ENCODE peak calls at places on chromosomes 12 and 14, in six cellular contexts. K, Z, R, H, E and L are unnamed samples.
A peak's percentile ranks its signal among the peaks of the same experiment; 100 is the strongest.

GRCh38 chr12:108483213-108483920 is 31.7 kb upstream of the FICD start:
- DNase-seq in K (no peak), Z (no peak), R (no peak), H (peak; percentile 75), E (no peak), L (no peak)

GRCh38 chr12:96878704-96879103 is 28.4 kb upstream of the NEDD1 start:
- DNase-seq in K (peak; percentile 61), Z (peak; percentile 97), R (no peak), H (no peak), E (no peak), L (no peak)

GRCh38 chr14:90871605-90872233 is 55.5 kb upstream of the TTC7B start:
- DNase-seq in K (no peak), Z (peak; percentile 82), R (no peak), H (peak; percentile 60), E (no peak), L (peak; percentile 61)

GRCh38 chr12:108644743-108645120 is 11.0 kb upstream of the SELPLG start:
- DNase-seq in K (no peak), Z (no peak), R (no peak), H (no peak), E (no peak), L (no peak)

GRCh38 chr12:57111046-57111698 is at the start of gene STAT6:
- DNase-seq in K (no peak), Z (peak; percentile 76), R (peak; percentile 89), H (peak; percentile 72), E (peak; percentile 68), L (no peak)

GRCh38 chr12:34335819-34336262 is 313.5 kb downstream of the ALG10 start:
- DNase-seq in K (no peak), Z (no peak), R (no peak), H (no peak), E (peak; percentile 85), L (no peak)

GRCh38 chr12:65672441-65672840 is 151.8 kb upstream of the HMGA2 start:
- DNase-seq in K (no peak), Z (no peak), R (no peak), H (no peak), E (no peak), L (no peak)

GRCh38 chr14:72920008-72920407 is 6.3 kb upstream of the DCAF4 start:
- DNase-seq in K (no peak), Z (no peak), R (no peak), H (no peak), E (no peak), L (no peak)

GRCh38 chr14:49497725-49498348 is 88.3 kb downstream of the RPS29 start:
- DNase-seq in K (no peak), Z (peak; percentile 63), R (peak; percentile 43), H (peak; percentile 65), E (peak; percentile 58), L (peak; percentile 31)

GRCh38 chr14:102668291-102668873 is 75.9 kb downstream of the RCOR1 start:
- DNase-seq in K (no peak), Z (no peak), R (no peak), H (no peak), E (no peak), L (no peak)

GRCh38 chr14:92729632-92730358 is 18.6 kb downstream of the LGMN start:
- DNase-seq in K (no peak), Z (peak; percentile 96), R (no peak), H (peak; percentile 25), E (no peak), L (peak; percentile 54)

DNA sequence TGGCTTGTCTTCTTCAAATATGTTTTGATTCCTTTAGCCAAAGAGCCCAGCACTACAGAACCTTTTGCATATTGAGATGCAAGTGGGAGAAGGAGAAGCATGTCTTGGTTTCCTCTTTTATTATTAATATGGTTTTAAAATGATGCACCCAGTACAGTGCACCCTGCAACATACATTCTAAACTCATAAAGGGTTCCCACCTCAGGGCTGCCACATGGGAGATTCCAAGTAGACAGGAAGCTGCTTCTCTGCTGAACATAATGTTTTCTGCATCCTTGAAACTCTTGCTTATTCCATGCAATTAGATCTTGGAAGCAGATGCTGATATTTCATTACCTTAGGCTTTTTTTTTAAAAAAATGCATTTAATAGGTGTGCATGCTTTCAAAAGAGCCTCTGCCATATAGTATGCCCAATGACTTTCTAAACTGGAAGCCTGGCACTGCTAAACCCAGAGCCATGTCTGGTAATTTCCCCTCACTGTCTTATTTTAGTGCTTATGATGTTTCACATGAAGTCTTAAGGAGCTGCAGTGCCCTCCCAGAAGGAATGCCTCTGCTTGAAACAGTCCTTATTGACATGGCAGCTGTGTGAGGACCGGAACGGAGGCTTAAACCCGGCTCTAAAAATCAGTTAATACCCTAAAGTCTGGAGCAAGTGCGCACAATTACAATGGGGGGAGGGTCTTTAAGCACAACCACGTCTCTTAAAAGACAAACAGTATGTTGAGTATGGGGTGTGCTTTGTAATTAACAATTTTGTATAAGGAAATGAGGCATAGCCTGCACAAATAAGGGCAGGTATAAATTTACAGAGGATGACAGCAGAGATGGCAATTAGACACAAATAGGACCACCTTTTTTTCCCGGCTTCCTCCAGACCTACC is 2.0 kb upstream of the SIX1 start:
- DNase-seq in K (no peak), Z (no peak), R (no peak), H (no peak), E (no peak), L (no peak)
- H3K27me3 ChIP-seq in K (peaks cover 4% of the 10 kb centered on the region), Z (peaks cover 59% of the 10 kb centered on the region), R (peaks cover 79% of the 10 kb centered on the region), H (peaks cover 100% of the 10 kb centered on the region), E (peaks cover 24% of the 10 kb centered on the region), L (peaks cover 67% of the 10 kb centered on the region)

GRCh38 chr12:49130151-49131050 is 794 bp downstream of the TUBA1B start:
- DNase-seq in K (peak; percentile 70), Z (peak; percentile 91), R (peak; percentile 94), H (peak; percentile 63), E (peak; percentile 79), L (peak; percentile 72)
- H3K27me3 ChIP-seq in K (no peaks in the 10 kb centered on the region), Z (no peaks in the 10 kb centered on the region), R (no peaks in the 10 kb centered on the region), H (no peaks in the 10 kb centered on the region), E (no peaks in the 10 kb centered on the region), L (no peaks in the 10 kb centered on the region)

GRCh38 chr12:132315951-132316350 is 13.4 kb downstream of the GALNT9 start:
- DNase-seq in K (no peak), Z (no peak), R (no peak), H (no peak), E (no peak), L (no peak)
- H3K27me3 ChIP-seq in K (no peaks in the 10 kb centered on the region), Z (no peaks in the 10 kb centered on the region), R (no peaks in the 10 kb centered on the region), H (no peaks in the 10 kb centered on the region), E (peaks cover 68% of the 10 kb centered on the region), L (peaks cover 15% of the 10 kb centered on the region)

GRCh38 chr12:52753283-52753682 is 23.9 kb downstream of the KRT76 start:
- DNase-seq in K (no peak), Z (no peak), R (no peak), H (no peak), E (no peak), L (no peak)
- H3K27me3 ChIP-seq in K (peaks cover 2% of the 10 kb centered on the region), Z (no peaks in the 10 kb centered on the region), R (no peaks in the 10 kb centered on the region), H (peaks cover 41% of the 10 kb centered on the region), E (peaks cover 4% of the 10 kb centered on the region), L (peaks cover 9% of the 10 kb centered on the region)

DNA sequence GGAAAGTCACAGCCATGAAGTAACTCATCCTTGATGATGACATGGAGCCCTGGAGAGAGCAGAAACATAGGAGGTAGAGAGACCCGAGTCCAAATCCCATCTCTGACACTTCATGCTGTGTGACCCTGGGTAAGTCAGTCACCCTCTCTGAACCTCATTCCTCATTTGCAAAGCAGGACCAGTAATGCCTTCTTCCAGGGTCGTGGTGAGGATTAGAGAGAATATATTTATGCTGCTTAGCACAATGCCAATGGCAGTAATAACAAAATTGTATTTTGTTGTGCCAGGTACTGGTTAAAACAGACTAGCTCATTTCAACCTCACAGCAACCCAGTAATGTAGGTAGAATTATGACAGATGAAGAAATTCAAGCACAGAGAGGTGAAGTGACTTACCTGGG is 13.9 kb upstream of the RBM19 start:
- DNase-seq in K (no peak), Z (no peak), R (no peak), H (no peak), E (no peak), L (no peak)
- H3K27me3 ChIP-seq in K (peaks cover 10% of the 10 kb centered on the region), Z (no peaks in the 10 kb centered on the region), R (peaks cover 13% of the 10 kb centered on the region), H (no peaks in the 10 kb centered on the region), E (peaks cover 5% of the 10 kb centered on the region), L (no peaks in the 10 kb centered on the region)

GRCh38 chr14:94393474-94393873 is 5.1 kb upstream of the SERPINA1 start:
- DNase-seq in K (no peak), Z (no peak), R (no peak), H (no peak), E (no peak), L (no peak)

GRCh38 chr14:94392510-94392935 is 4.1 kb upstream of the SERPINA1 start:
- DNase-seq in K (no peak), Z (peak; percentile 82), R (no peak), H (no peak), E (no peak), L (no peak)

GRCh38 chr14:94395306-94395899 is 7.0 kb upstream of the SERPINA1 start:
- DNase-seq in K (no peak), Z (peak; percentile 32), R (no peak), H (no peak), E (no peak), L (no peak)

GRCh38 chr14:94394594-94395305 is 6.3 kb upstream of the SERPINA1 start:
- DNase-seq in K (no peak), Z (peak; percentile 69), R (no peak), H (no peak), E (no peak), L (no peak)

DNA sequence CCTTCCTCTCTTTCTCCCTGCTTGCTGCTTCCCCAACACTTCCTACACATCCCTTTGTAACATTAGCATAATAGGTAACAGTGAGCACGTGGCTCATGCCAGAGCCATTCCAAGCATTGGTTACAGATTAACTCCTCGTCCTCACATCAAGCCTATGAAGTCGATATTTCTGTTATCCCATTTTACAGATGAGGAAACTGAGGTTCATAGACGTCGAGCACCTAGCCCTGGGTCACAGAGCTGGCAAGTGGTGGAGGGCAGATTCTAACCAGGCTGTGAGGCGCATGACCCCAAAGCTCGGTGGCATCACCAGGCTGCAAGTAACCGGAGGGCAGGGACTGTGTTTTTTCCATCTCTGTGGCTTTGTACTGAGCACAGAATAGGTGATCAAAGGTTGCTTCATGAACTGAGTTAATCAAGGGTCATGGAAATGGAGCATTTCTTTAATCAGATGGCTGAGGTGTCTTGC is 5.7 kb upstream of the SERPINA1 start:
- DNase-seq in K (no peak), Z (no peak), R (no peak), H (no peak), E (no peak), L (no peak)
- H3K27me3 ChIP-seq in K (no peaks in the 10 kb centered on the region), Z (no peaks in the 10 kb centered on the region), R (no peaks in the 10 kb centered on the region), H (no peaks in the 10 kb centered on the region), E (peaks cover 5% of the 10 kb centered on the region), L (no peaks in the 10 kb centered on the region)

DNA sequence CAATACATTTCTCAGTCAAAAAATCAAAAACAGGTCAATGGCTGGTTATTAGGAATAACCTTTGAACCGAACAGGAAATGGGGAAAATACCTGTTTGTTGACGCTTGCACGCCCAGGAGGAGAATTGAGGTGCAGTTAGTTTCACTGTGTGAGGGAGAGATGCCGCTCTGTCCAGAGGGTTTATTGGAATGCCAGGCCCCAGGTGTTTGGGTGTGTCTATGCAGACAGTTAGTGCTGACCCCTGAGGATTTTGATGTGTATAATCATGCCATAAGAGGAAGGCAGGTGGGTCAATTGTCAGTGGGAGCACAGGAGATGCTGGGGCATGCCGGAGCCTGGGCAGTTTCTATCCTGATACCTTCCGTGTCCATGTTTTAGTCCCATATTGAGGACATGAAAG is 100.8 kb upstream of the DIO3 start:
- DNase-seq in K (no peak), Z (no peak), R (no peak), H (no peak), E (no peak), L (no peak)
- H3K27me3 ChIP-seq in K (peaks cover 3% of the 10 kb centered on the region), Z (no peaks in the 10 kb centered on the region), R (peaks cover 11% of the 10 kb centered on the region), H (peaks cover 48% of the 10 kb centered on the region), E (peaks cover 44% of the 10 kb centered on the region), L (peaks cover 45% of the 10 kb centered on the region)